ENCODE peak calls at places on chromosomes 12 and 14, in five cellular contexts. One of them, this sample, is unnamed.
A peak's percentile ranks its signal among the peaks of the same experiment; 100 is the strongest.

GRCh38 chr12:18643673-18644072 is 94.1 kb downstream of the PLCZ1 start:
- ATAC-seq in heart right ventricle: peak; percentile 76
- ATAC-seq in sciatic nerve: peak; percentile 58
- ATAC-seq in Right ventricle myocardium inferior: peak; percentile 88
- ATAC-seq in CD4-positive, CD25-positive, alpha-beta regulatory T cell: no peak
- ATAC-seq in this sample: no peak

GRCh38 chr12:162467-163307 is 51.3 kb downstream of the SLC6A12 start:
- ATAC-seq in heart right ventricle: no peak
- ATAC-seq in sciatic nerve: no peak
- ATAC-seq in Right ventricle myocardium inferior: no peak
- ATAC-seq in CD4-positive, CD25-positive, alpha-beta regulatory T cell: no peak
- ATAC-seq in this sample: no peak

GRCh38 chr14:104115691-104116543 is 22.5 kb upstream of the KIF26A start:
- ATAC-seq in heart right ventricle: no peak
- ATAC-seq in sciatic nerve: no peak
- ATAC-seq in Right ventricle myocardium inferior: no peak
- ATAC-seq in CD4-positive, CD25-positive, alpha-beta regulatory T cell: no peak
- ATAC-seq in this sample: peak; percentile 34

GRCh38 chr12:113056631-113057488 is at the start of gene DTX1:
- ATAC-seq in heart right ventricle: peak; percentile 57
- ATAC-seq in sciatic nerve: peak; percentile 76
- ATAC-seq in Right ventricle myocardium inferior: peak; percentile 69
- ATAC-seq in CD4-positive, CD25-positive, alpha-beta regulatory T cell: peak; percentile 55
- ATAC-seq in this sample: peak; percentile 14

GRCh38 chr12:25694072-25694471 is 141.0 kb upstream of the LMNTD1 start:
- ATAC-seq in heart right ventricle: peak; percentile 71
- ATAC-seq in sciatic nerve: peak; percentile 88
- ATAC-seq in Right ventricle myocardium inferior: peak; percentile 87
- ATAC-seq in CD4-positive, CD25-positive, alpha-beta regulatory T cell: no peak
- ATAC-seq in this sample: no peak

GRCh38 chr14:106069786-106070185 is 543.4 kb downstream of the TMEM121 start:
- ATAC-seq in heart right ventricle: no peak
- ATAC-seq in sciatic nerve: no peak
- ATAC-seq in Right ventricle myocardium inferior: no peak
- ATAC-seq in CD4-positive, CD25-positive, alpha-beta regulatory T cell: no peak
- ATAC-seq in this sample: no peak

GRCh38 chr12:26617513-26617912 is 215.5 kb downstream of the ITPR2 start:
- ATAC-seq in heart right ventricle: no peak
- ATAC-seq in sciatic nerve: no peak
- ATAC-seq in Right ventricle myocardium inferior: no peak
- ATAC-seq in CD4-positive, CD25-positive, alpha-beta regulatory T cell: no peak
- ATAC-seq in this sample: no peak

GRCh38 chr12:28424965-28425364 is 234.7 kb downstream of the CCDC91 start:
- ATAC-seq in heart right ventricle: peak; percentile 86
- ATAC-seq in sciatic nerve: peak; percentile 49
- ATAC-seq in Right ventricle myocardium inferior: no peak
- ATAC-seq in CD4-positive, CD25-positive, alpha-beta regulatory T cell: no peak
- ATAC-seq in this sample: no peak

GRCh38 chr12:91023326-91024004 is 18.7 kb upstream of the EPYC start:
- ATAC-seq in heart right ventricle: no peak
- ATAC-seq in sciatic nerve: no peak
- ATAC-seq in Right ventricle myocardium inferior: no peak
- ATAC-seq in CD4-positive, CD25-positive, alpha-beta regulatory T cell: no peak
- ATAC-seq in this sample: no peak

GRCh38 chr14:74671789-74672188 is 41.1 kb downstream of the AREL1 start:
- ATAC-seq in heart right ventricle: peak; percentile 41
- ATAC-seq in sciatic nerve: peak; percentile 77
- ATAC-seq in Right ventricle myocardium inferior: no peak
- ATAC-seq in CD4-positive, CD25-positive, alpha-beta regulatory T cell: no peak
- ATAC-seq in this sample: peak; percentile 49

GRCh38 chr12:40647651-40648050 is 44.6 kb upstream of the CNTN1 start:
- ATAC-seq in heart right ventricle: no peak
- ATAC-seq in sciatic nerve: no peak
- ATAC-seq in Right ventricle myocardium inferior: no peak
- ATAC-seq in CD4-positive, CD25-positive, alpha-beta regulatory T cell: no peak
- ATAC-seq in this sample: no peak

GRCh38 chr12:79834712-79835376 is 100.1 kb downstream of the PPP1R12A start:
- ATAC-seq in heart right ventricle: no peak
- ATAC-seq in sciatic nerve: no peak
- ATAC-seq in Right ventricle myocardium inferior: no peak
- ATAC-seq in CD4-positive, CD25-positive, alpha-beta regulatory T cell: no peak
- ATAC-seq in this sample: peak; percentile 67

GRCh38 chr14:20343855-20344205 is 395 bp downstream of the PARP2 start:
- ATAC-seq in heart right ventricle: no peak
- ATAC-seq in sciatic nerve: no peak
- ATAC-seq in Right ventricle myocardium inferior: no peak
- ATAC-seq in CD4-positive, CD25-positive, alpha-beta regulatory T cell: no peak
- ATAC-seq in this sample: peak; percentile 5

GRCh38 chr12:67365131-67365530 is 96.0 kb downstream of the CAND1 start:
- ATAC-seq in heart right ventricle: no peak
- ATAC-seq in sciatic nerve: no peak
- ATAC-seq in Right ventricle myocardium inferior: no peak
- ATAC-seq in CD4-positive, CD25-positive, alpha-beta regulatory T cell: no peak
- ATAC-seq in this sample: no peak

GRCh38 chr12:49797452-49797782 is 30.8 kb downstream of the NCKAP5L start:
- ATAC-seq in heart right ventricle: no peak
- ATAC-seq in sciatic nerve: peak; percentile 3
- ATAC-seq in Right ventricle myocardium inferior: no peak
- ATAC-seq in CD4-positive, CD25-positive, alpha-beta regulatory T cell: no peak
- ATAC-seq in this sample: no peak

GRCh38 chr12:113935459-113935858 is 30.7 kb downstream of the RBM19 start:
- ATAC-seq in heart right ventricle: no peak
- ATAC-seq in sciatic nerve: no peak
- ATAC-seq in Right ventricle myocardium inferior: no peak
- ATAC-seq in CD4-positive, CD25-positive, alpha-beta regulatory T cell: no peak
- ATAC-seq in this sample: peak; percentile 56

This sample was measured in esophagus mucosa.